ENCODE peak calls at places on chromosomes 7 and 10, in eight cellular contexts. One of them, this sample, is unnamed.
A peak's percentile ranks its signal among the peaks of the same experiment; 100 is the strongest.

GRCh38 chr7:16484453-16485158 is 19.1 kb upstream of the SOSTDC1 start:
- DNase-seq in cardiac fibroblast: peak; percentile 58
- DNase-seq in fibroblast of the aortic adventitia: peak; percentile 23
- DNase-seq in cardiac muscle cell: peak; percentile 83
- DNase-seq in IMR-90: peak; percentile 82
- DNase-seq in dorsolateral prefrontal cortex: no peak
- DNase-seq in stomach: no peak
- DNase-seq in psoas muscle: no peak
- DNase-seq in this sample: peak; percentile 82

GRCh38 chr7:125605241-125605640 is 675.6 kb upstream of the POT1 start:
- DNase-seq in cardiac muscle cell: no peak
- DNase-seq in dorsolateral prefrontal cortex: no peak
- DNase-seq in cardiac fibroblast: peak; percentile 0
- DNase-seq in IMR-90: no peak
- DNase-seq in fibroblast of the aortic adventitia: peak; percentile 14
- DNase-seq in psoas muscle: no peak
- DNase-seq in stomach: no peak
- DNase-seq in this sample: peak; percentile 60

GRCh38 chr7:128671992-128672391 is at the start of gene GARIN1A:
- DNase-seq in fibroblast of the aortic adventitia: no peak
- DNase-seq in cardiac muscle cell: no peak
- DNase-seq in stomach: no peak
- DNase-seq in IMR-90: no peak
- DNase-seq in cardiac fibroblast: no peak
- DNase-seq in dorsolateral prefrontal cortex: no peak
- DNase-seq in psoas muscle: no peak
- DNase-seq in this sample: no peak

GRCh38 chr7:23106491-23106800 is 861 bp downstream of the KLHL7 start:
- DNase-seq in stomach: peak; percentile 28
- DNase-seq in psoas muscle: no peak
- DNase-seq in IMR-90: no peak
- DNase-seq in cardiac fibroblast: peak; percentile 51
- DNase-seq in dorsolateral prefrontal cortex: peak; percentile 51
- DNase-seq in fibroblast of the aortic adventitia: peak; percentile 48
- DNase-seq in cardiac muscle cell: no peak
- DNase-seq in this sample: no peak

GRCh38 chr10:103894454-103894853 is 23.5 kb downstream of the STN1 start:
- DNase-seq in psoas muscle: no peak
- DNase-seq in IMR-90: peak; percentile 12
- DNase-seq in cardiac fibroblast: peak; percentile 79
- DNase-seq in dorsolateral prefrontal cortex: no peak
- DNase-seq in stomach: no peak
- DNase-seq in cardiac muscle cell: peak; percentile 45
- DNase-seq in fibroblast of the aortic adventitia: peak; percentile 93
- DNase-seq in this sample: peak; percentile 22

GRCh38 chr10:42836771-42837468 is 54.3 kb downstream of the BMS1 start:
- DNase-seq in cardiac muscle cell: peak; percentile 39
- DNase-seq in cardiac fibroblast: peak; percentile 21
- DNase-seq in fibroblast of the aortic adventitia: peak; percentile 13
- DNase-seq in psoas muscle: no peak
- DNase-seq in IMR-90: peak; percentile 17
- DNase-seq in dorsolateral prefrontal cortex: no peak
- DNase-seq in stomach: no peak
- DNase-seq in this sample: peak; percentile 15

GRCh38 chr7:50409856-50410468 is 40.2 kb downstream of the FIGNL1 start:
- DNase-seq in cardiac fibroblast: no peak
- DNase-seq in psoas muscle: no peak
- DNase-seq in dorsolateral prefrontal cortex: no peak
- DNase-seq in IMR-90: no peak
- DNase-seq in stomach: no peak
- DNase-seq in cardiac muscle cell: no peak
- DNase-seq in fibroblast of the aortic adventitia: no peak
- DNase-seq in this sample: no peak

GRCh38 chr10:45817130-45817859 is 30.0 kb downstream of the AGAP4 start:
- DNase-seq in dorsolateral prefrontal cortex: no peak
- DNase-seq in IMR-90: no peak
- DNase-seq in fibroblast of the aortic adventitia: no peak
- DNase-seq in stomach: no peak
- DNase-seq in cardiac muscle cell: no peak
- DNase-seq in psoas muscle: no peak
- DNase-seq in cardiac fibroblast: no peak
- DNase-seq in this sample: no peak

GRCh38 chr10:81873932-81874816 is 820 bp upstream of the NRG3 start:
- DNase-seq in cardiac muscle cell: peak; percentile 69
- DNase-seq in cardiac fibroblast: peak; percentile 54
- DNase-seq in dorsolateral prefrontal cortex: peak; percentile 63
- DNase-seq in IMR-90: no peak
- DNase-seq in fibroblast of the aortic adventitia: no peak
- DNase-seq in psoas muscle: peak; percentile 34
- DNase-seq in stomach: peak; percentile 60
- DNase-seq in this sample: peak; percentile 23

GRCh38 chr7:46948776-46949175 is 633.1 kb downstream of the TNS3 start:
- DNase-seq in stomach: no peak
- DNase-seq in cardiac fibroblast: no peak
- DNase-seq in dorsolateral prefrontal cortex: no peak
- DNase-seq in IMR-90: no peak
- DNase-seq in cardiac muscle cell: no peak
- DNase-seq in psoas muscle: no peak
- DNase-seq in fibroblast of the aortic adventitia: no peak
- DNase-seq in this sample: no peak

GRCh38 chr7:4878336-4879335 is 4.9 kb downstream of the RADIL start:
- DNase-seq in cardiac fibroblast: no peak
- DNase-seq in dorsolateral prefrontal cortex: no peak
- DNase-seq in fibroblast of the aortic adventitia: no peak
- DNase-seq in cardiac muscle cell: no peak
- DNase-seq in psoas muscle: no peak
- DNase-seq in IMR-90: no peak
- DNase-seq in stomach: no peak
- DNase-seq in this sample: peak; percentile 9

GRCh38 chr10:3104251-3104918 is 37.0 kb downstream of the PFKP start:
- DNase-seq in cardiac fibroblast: no peak
- DNase-seq in psoas muscle: peak; percentile 59
- DNase-seq in dorsolateral prefrontal cortex: peak; percentile 85
- DNase-seq in cardiac muscle cell: no peak
- DNase-seq in stomach: no peak
- DNase-seq in IMR-90: no peak
- DNase-seq in fibroblast of the aortic adventitia: no peak
- DNase-seq in this sample: no peak

GRCh38 chr7:6621195-6622128 is 6.1 kb downstream of the ZNF853 start:
- DNase-seq in stomach: no peak
- DNase-seq in cardiac fibroblast: no peak
- DNase-seq in fibroblast of the aortic adventitia: no peak
- DNase-seq in psoas muscle: no peak
- DNase-seq in IMR-90: no peak
- DNase-seq in cardiac muscle cell: no peak
- DNase-seq in dorsolateral prefrontal cortex: no peak
- DNase-seq in this sample: no peak

GRCh38 chr10:21138769-21139324 is 241.7 kb upstream of the NEBL start:
- DNase-seq in dorsolateral prefrontal cortex: no peak
- DNase-seq in psoas muscle: no peak
- DNase-seq in cardiac fibroblast: no peak
- DNase-seq in fibroblast of the aortic adventitia: no peak
- DNase-seq in cardiac muscle cell: no peak
- DNase-seq in stomach: no peak
- DNase-seq in IMR-90: no peak
- DNase-seq in this sample: no peak

GRCh38 chr10:131980757-131981428 is 830 bp downstream of the BNIP3 start:
- DNase-seq in cardiac fibroblast: peak; percentile 25
- DNase-seq in stomach: no peak
- DNase-seq in IMR-90: no peak
- DNase-seq in cardiac muscle cell: peak; percentile 34
- DNase-seq in psoas muscle: peak; percentile 20
- DNase-seq in dorsolateral prefrontal cortex: no peak
- DNase-seq in fibroblast of the aortic adventitia: peak; percentile 19
- DNase-seq in this sample: no peak

GRCh38 chr10:8312861-8313260 is 258.4 kb downstream of the GATA3 start:
- DNase-seq in psoas muscle: no peak
- DNase-seq in cardiac muscle cell: peak; percentile 74
- DNase-seq in stomach: no peak
- DNase-seq in dorsolateral prefrontal cortex: no peak
- DNase-seq in cardiac fibroblast: peak; percentile 44
- DNase-seq in fibroblast of the aortic adventitia: peak; percentile 32
- DNase-seq in IMR-90: peak; percentile 24
- DNase-seq in this sample: peak; percentile 64

GRCh38 chr10:74039561-74040145 is 41.7 kb downstream of the VCL start:
- DNase-seq in IMR-90: peak; percentile 61
- DNase-seq in stomach: no peak
- DNase-seq in cardiac muscle cell: peak; percentile 87
- DNase-seq in cardiac fibroblast: peak; percentile 89
- DNase-seq in dorsolateral prefrontal cortex: no peak
- DNase-seq in fibroblast of the aortic adventitia: peak; percentile 98
- DNase-seq in psoas muscle: peak; percentile 34
- DNase-seq in this sample: no peak

GRCh38 chr10:16732376-16732775 is 84.8 kb downstream of the RSU1 start:
- DNase-seq in psoas muscle: no peak
- DNase-seq in dorsolateral prefrontal cortex: no peak
- DNase-seq in cardiac fibroblast: no peak
- DNase-seq in fibroblast of the aortic adventitia: no peak
- DNase-seq in IMR-90: peak; percentile 27
- DNase-seq in cardiac muscle cell: no peak
- DNase-seq in stomach: no peak
- DNase-seq in this sample: peak; percentile 17

GRCh38 chr10:4525095-4525494 is 300.9 kb upstream of the AKR1E2 start:
- DNase-seq in psoas muscle: no peak
- DNase-seq in cardiac muscle cell: no peak
- DNase-seq in fibroblast of the aortic adventitia: no peak
- DNase-seq in IMR-90: no peak
- DNase-seq in dorsolateral prefrontal cortex: no peak
- DNase-seq in stomach: no peak
- DNase-seq in cardiac fibroblast: no peak
- DNase-seq in this sample: no peak

GRCh38 chr10:124182088-124182541 is 88.7 kb upstream of the CHST15 start:
- DNase-seq in IMR-90: no peak
- DNase-seq in psoas muscle: no peak
- DNase-seq in stomach: no peak
- DNase-seq in dorsolateral prefrontal cortex: no peak
- DNase-seq in cardiac fibroblast: no peak
- DNase-seq in cardiac muscle cell: no peak
- DNase-seq in fibroblast of the aortic adventitia: no peak
- DNase-seq in this sample: no peak

GRCh38 chr7:42198974-42199668 is 37.9 kb downstream of the GLI3 start:
- DNase-seq in stomach: no peak
- DNase-seq in cardiac fibroblast: no peak
- DNase-seq in dorsolateral prefrontal cortex: no peak
- DNase-seq in IMR-90: no peak
- DNase-seq in psoas muscle: no peak
- DNase-seq in cardiac muscle cell: no peak
- DNase-seq in fibroblast of the aortic adventitia: peak; percentile 78
- DNase-seq in this sample: peak; percentile 61

GRCh38 chr10:73413108-73413527 is 740 bp downstream of the ANXA7 start:
- DNase-seq in stomach: peak; percentile 38
- DNase-seq in fibroblast of the aortic adventitia: no peak
- DNase-seq in psoas muscle: no peak
- DNase-seq in cardiac fibroblast: no peak
- DNase-seq in IMR-90: no peak
- DNase-seq in dorsolateral prefrontal cortex: no peak
- DNase-seq in cardiac muscle cell: no peak
- DNase-seq in this sample: peak; percentile 50

DNA sequence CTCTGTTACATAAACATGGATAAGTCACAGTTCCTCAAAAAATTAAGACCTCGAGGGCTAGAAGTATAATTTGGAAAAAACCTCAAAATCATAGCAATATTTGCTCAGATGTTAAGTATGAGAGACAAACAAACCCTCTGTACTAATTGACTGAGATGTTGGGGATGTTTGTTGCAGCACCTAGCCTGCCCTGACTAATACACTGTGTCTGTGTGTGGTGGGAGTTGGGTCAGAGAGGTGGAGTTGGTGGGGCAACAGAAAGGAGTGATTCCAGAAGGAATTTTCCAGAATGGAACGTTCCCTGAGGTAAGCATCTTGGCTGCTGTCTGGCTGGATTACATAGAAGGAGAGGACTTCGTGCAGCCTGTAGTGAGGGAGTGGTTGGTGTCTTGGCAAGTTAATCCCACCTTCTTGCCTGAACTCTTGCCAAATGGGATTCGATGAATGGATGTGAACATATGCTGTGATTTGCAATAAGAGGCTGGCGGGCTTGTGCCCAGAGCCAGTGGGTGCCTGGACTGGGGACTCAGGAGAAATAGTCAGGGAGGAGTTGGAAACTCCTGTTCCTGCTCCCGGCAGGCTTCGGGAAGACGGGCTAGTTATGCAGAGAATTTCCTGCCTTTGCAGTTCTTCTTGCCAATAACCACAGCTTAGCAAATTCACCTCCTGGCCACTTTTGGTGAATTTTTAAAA is 9.3 kb upstream of the FAM180A start:
- DNase-seq in cardiac muscle cell: peak; percentile 94
- DNase-seq in cardiac fibroblast: peak; percentile 94
- DNase-seq in IMR-90: peak; percentile 54
- DNase-seq in fibroblast of the aortic adventitia: peak; percentile 95
- DNase-seq in stomach: no peak
- DNase-seq in psoas muscle: peak; percentile 49
- DNase-seq in dorsolateral prefrontal cortex: no peak
- DNase-seq in this sample: peak; percentile 80
- H3K4me3 ChIP-seq in cardiac muscle cell: no peak overlapping the region
- H3K4me3 ChIP-seq in cardiac fibroblast: peak overlapping the region; percentile 33
- H3K4me3 ChIP-seq in IMR-90: no peak overlapping the region
- H3K4me3 ChIP-seq in fibroblast of the aortic adventitia: peak overlapping the region; percentile 50
- H3K4me3 ChIP-seq in stomach: no peak overlapping the region
- H3K4me3 ChIP-seq in psoas muscle: peak overlapping the region; percentile 39
- H3K4me3 ChIP-seq in dorsolateral prefrontal cortex: peak overlapping the region; percentile 38
- H3K4me3 ChIP-seq in this sample: no peak overlapping the region

DNA sequence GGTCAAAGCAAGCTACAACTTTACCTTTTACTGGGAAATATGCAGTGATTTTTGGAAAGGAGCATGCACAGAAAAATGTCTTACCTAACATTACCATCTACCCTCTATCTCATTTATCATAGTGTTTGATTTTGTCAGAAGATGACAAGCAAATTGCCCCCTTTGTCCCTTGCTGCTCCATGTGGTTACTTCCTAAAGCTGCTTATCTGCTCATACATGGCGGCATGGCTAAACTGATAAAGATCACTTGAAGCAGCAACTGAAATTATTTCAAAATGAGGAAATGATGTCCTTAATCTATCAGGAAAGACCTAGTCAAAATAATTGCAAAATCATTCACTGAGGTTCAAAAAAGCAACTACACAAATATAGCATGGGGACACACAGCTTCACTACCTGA is 1198.5 kb upstream of the SORCS1 start:
- DNase-seq in stomach: no peak
- DNase-seq in IMR-90: no peak
- DNase-seq in fibroblast of the aortic adventitia: no peak
- DNase-seq in cardiac muscle cell: no peak
- DNase-seq in cardiac fibroblast: no peak
- DNase-seq in dorsolateral prefrontal cortex: no peak
- DNase-seq in psoas muscle: no peak
- DNase-seq in this sample: no peak
- TF ChIP-seq CTCF in stomach: no peak
- TF ChIP-seq CTCF in IMR-90: no peak
- TF ChIP-seq CTCF in fibroblast of the aortic adventitia: no peak
- TF ChIP-seq CTCF in cardiac muscle cell: no peak
- TF ChIP-seq CTCF in cardiac fibroblast: no peak
- TF ChIP-seq CTCF in dorsolateral prefrontal cortex: no peak
- TF ChIP-seq CTCF in psoas muscle: no peak
- TF ChIP-seq CTCF in this sample: no peak

GRCh38 chr7:153047079-153047478 is 287.5 kb downstream of the ACTR3B start:
- DNase-seq in fibroblast of the aortic adventitia: no peak
- DNase-seq in psoas muscle: no peak
- DNase-seq in IMR-90: no peak
- DNase-seq in cardiac fibroblast: no peak
- DNase-seq in cardiac muscle cell: no peak
- DNase-seq in dorsolateral prefrontal cortex: no peak
- DNase-seq in stomach: no peak
- DNase-seq in this sample: no peak
- H3K4me3 ChIP-seq in fibroblast of the aortic adventitia: no peak overlapping the region
- H3K4me3 ChIP-seq in psoas muscle: no peak overlapping the region
- H3K4me3 ChIP-seq in IMR-90: no peak overlapping the region
- H3K4me3 ChIP-seq in cardiac fibroblast: no peak overlapping the region
- H3K4me3 ChIP-seq in cardiac muscle cell: no peak overlapping the region
- H3K4me3 ChIP-seq in dorsolateral prefrontal cortex: no peak overlapping the region
- H3K4me3 ChIP-seq in stomach: no peak overlapping the region
- H3K4me3 ChIP-seq in this sample: no peak overlapping the region

GRCh38 chr10:13649844-13650520 is 63.2 kb downstream of the PRPF18 start:
- DNase-seq in cardiac fibroblast: no peak
- DNase-seq in IMR-90: no peak
- DNase-seq in stomach: no peak
- DNase-seq in dorsolateral prefrontal cortex: no peak
- DNase-seq in psoas muscle: no peak
- DNase-seq in fibroblast of the aortic adventitia: no peak
- DNase-seq in cardiac muscle cell: no peak
- DNase-seq in this sample: no peak
- TF ChIP-seq CTCF in cardiac fibroblast: no peak
- TF ChIP-seq CTCF in IMR-90: no peak
- TF ChIP-seq CTCF in stomach: no peak
- TF ChIP-seq CTCF in dorsolateral prefrontal cortex: no peak
- TF ChIP-seq CTCF in psoas muscle: no peak
- TF ChIP-seq CTCF in fibroblast of the aortic adventitia: no peak
- TF ChIP-seq CTCF in cardiac muscle cell: no peak
- TF ChIP-seq CTCF in this sample: no peak